ENCODE peak calls at places on chromosomes 7 and 10, in eight cellular contexts. One of them, this sample, is unnamed.

GRCh38 chr10:2992401-2993198 is 74.7 kb upstream of the PFKP start:
- DNase-seq in AML-193: no peak
- DNase-seq in NCI-H1105 treated with DMSO at 0.1 percent for 48 hours: no peak
- DNase-seq in tibial nerve: no peak
- DNase-seq in ACHN: peak
- DNase-seq in hypothalamus: no peak
- DNase-seq in GM03348: no peak
- DNase-seq in kidney epithelial cell: peak
- DNase-seq in this sample: peak

GRCh38 chr10:65213170-65213569 is 1692.0 kb downstream of the REEP3 start:
- DNase-seq in AML-193: no peak
- DNase-seq in NCI-H1105 treated with DMSO at 0.1 percent for 48 hours: no peak
- DNase-seq in tibial nerve: no peak
- DNase-seq in ACHN: no peak
- DNase-seq in hypothalamus: no peak
- DNase-seq in GM03348: no peak
- DNase-seq in kidney epithelial cell: no peak
- DNase-seq in this sample: no peak

GRCh38 chr10:5428133-5428532 is 15.8 kb downstream of the NET1 start:
- DNase-seq in AML-193: no peak
- DNase-seq in NCI-H1105 treated with DMSO at 0.1 percent for 48 hours: no peak
- DNase-seq in tibial nerve: no peak
- DNase-seq in ACHN: no peak
- DNase-seq in hypothalamus: no peak
- DNase-seq in GM03348: no peak
- DNase-seq in kidney epithelial cell: no peak
- DNase-seq in this sample: no peak

GRCh38 chr7:139079861-139080260 is 29.7 kb downstream of the ZC3HAV1 start:
- DNase-seq in AML-193: no peak
- DNase-seq in NCI-H1105 treated with DMSO at 0.1 percent for 48 hours: no peak
- DNase-seq in tibial nerve: no peak
- DNase-seq in ACHN: no peak
- DNase-seq in hypothalamus: no peak
- DNase-seq in GM03348: no peak
- DNase-seq in kidney epithelial cell: no peak
- DNase-seq in this sample: no peak

GRCh38 chr7:99004781-99005500 is 126.6 kb downstream of the TRRAP start:
- DNase-seq in AML-193: no peak
- DNase-seq in NCI-H1105 treated with DMSO at 0.1 percent for 48 hours: no peak
- DNase-seq in tibial nerve: no peak
- DNase-seq in ACHN: no peak
- DNase-seq in hypothalamus: no peak
- DNase-seq in GM03348: no peak
- DNase-seq in kidney epithelial cell: no peak
- DNase-seq in this sample: no peak

GRCh38 chr7:99500637-99501009 is 542 bp upstream of the ZNF394 start:
- DNase-seq in AML-193: no peak
- DNase-seq in NCI-H1105 treated with DMSO at 0.1 percent for 48 hours: no peak
- DNase-seq in tibial nerve: no peak
- DNase-seq in ACHN: no peak
- DNase-seq in hypothalamus: no peak
- DNase-seq in GM03348: no peak
- DNase-seq in kidney epithelial cell: no peak
- DNase-seq in this sample: no peak

GRCh38 chr7:92988941-92989540 is 128.7 kb downstream of the SAMD9 start:
- DNase-seq in AML-193: no peak
- DNase-seq in NCI-H1105 treated with DMSO at 0.1 percent for 48 hours: no peak
- DNase-seq in tibial nerve: no peak
- DNase-seq in ACHN: no peak
- DNase-seq in hypothalamus: no peak
- DNase-seq in GM03348: peak
- DNase-seq in kidney epithelial cell: no peak
- DNase-seq in this sample: no peak

GRCh38 chr10:97190452-97190851 is 4.7 kb upstream of the SLIT1 start:
- DNase-seq in AML-193: no peak
- DNase-seq in NCI-H1105 treated with DMSO at 0.1 percent for 48 hours: no peak
- DNase-seq in tibial nerve: no peak
- DNase-seq in ACHN: no peak
- DNase-seq in hypothalamus: no peak
- DNase-seq in GM03348: no peak
- DNase-seq in kidney epithelial cell: no peak
- DNase-seq in this sample: no peak

GRCh38 chr10:95758351-95759025 is 2.5 kb downstream of the ENTPD1 start:
- DNase-seq in AML-193: no peak
- DNase-seq in NCI-H1105 treated with DMSO at 0.1 percent for 48 hours: no peak
- DNase-seq in tibial nerve: no peak
- DNase-seq in ACHN: no peak
- DNase-seq in hypothalamus: no peak
- DNase-seq in GM03348: no peak
- DNase-seq in kidney epithelial cell: no peak
- DNase-seq in this sample: no peak

GRCh38 chr7:157520249-157520648 is 183.4 kb downstream of the DNAJB6 start:
- DNase-seq in AML-193: no peak
- DNase-seq in NCI-H1105 treated with DMSO at 0.1 percent for 48 hours: no peak
- DNase-seq in tibial nerve: no peak
- DNase-seq in ACHN: no peak
- DNase-seq in hypothalamus: no peak
- DNase-seq in GM03348: no peak
- DNase-seq in kidney epithelial cell: no peak
- DNase-seq in this sample: no peak

GRCh38 chr10:15461353-15462108 is 90.4 kb upstream of the FAM171A1 start:
- DNase-seq in AML-193: no peak
- DNase-seq in NCI-H1105 treated with DMSO at 0.1 percent for 48 hours: no peak
- DNase-seq in tibial nerve: peak
- DNase-seq in ACHN: no peak
- DNase-seq in hypothalamus: no peak
- DNase-seq in GM03348: peak
- DNase-seq in kidney epithelial cell: no peak
- DNase-seq in this sample: peak

GRCh38 chr7:134514663-134515062 is 12.7 kb upstream of the AKR1B10 start:
- DNase-seq in AML-193: peak
- DNase-seq in NCI-H1105 treated with DMSO at 0.1 percent for 48 hours: peak
- DNase-seq in tibial nerve: peak
- DNase-seq in ACHN: peak
- DNase-seq in hypothalamus: no peak
- DNase-seq in GM03348: peak
- DNase-seq in kidney epithelial cell: no peak
- DNase-seq in this sample: peak

GRCh38 chr7:80488406-80488805 is 23.5 kb downstream of the GNAT3 start:
- DNase-seq in AML-193: no peak
- DNase-seq in NCI-H1105 treated with DMSO at 0.1 percent for 48 hours: no peak
- DNase-seq in tibial nerve: no peak
- DNase-seq in ACHN: no peak
- DNase-seq in hypothalamus: no peak
- DNase-seq in GM03348: peak
- DNase-seq in kidney epithelial cell: no peak
- DNase-seq in this sample: no peak

GRCh38 chr7:137462847-137463246 is 119.3 kb upstream of the PTN start:
- DNase-seq in AML-193: no peak
- DNase-seq in NCI-H1105 treated with DMSO at 0.1 percent for 48 hours: no peak
- DNase-seq in tibial nerve: no peak
- DNase-seq in ACHN: no peak
- DNase-seq in hypothalamus: no peak
- DNase-seq in GM03348: no peak
- DNase-seq in kidney epithelial cell: no peak
- DNase-seq in this sample: no peak

GRCh38 chr7:128831994-128832879 is 2.0 kb downstream of the FLNC start:
- DNase-seq in AML-193: no peak
- DNase-seq in NCI-H1105 treated with DMSO at 0.1 percent for 48 hours: no peak
- DNase-seq in tibial nerve: no peak
- DNase-seq in ACHN: no peak
- DNase-seq in hypothalamus: peak
- DNase-seq in GM03348: peak
- DNase-seq in kidney epithelial cell: no peak
- DNase-seq in this sample: no peak

This sample was measured in Caki2.